ENCODE peak calls at places on chromosome 22, in seven cellular contexts. Q, H, Y, K, E, R and W are unnamed samples. For H3K27me3, the result is how much of the 10 kb centered on the place peaks cover.

GRCh38 chr22:38186429-38186828 is 4.8 kb upstream of the PLA2G6 start:
- DNase-seq in R (no peak), E (no peak), K (no peak), Y (no peak), H (no peak), Q (no peak), W (no peak)

GRCh38 chr22:36738416-36739020 is 35.0 kb upstream of the CACNG2 start:
- DNase-seq in H (no peak), K (no peak), R (no peak), Q (peak), Y (no peak), E (no peak), W (no peak)

GRCh38 chr22:38831166-38831945 is 12.5 kb downstream of the NPTXR start:
- DNase-seq in Q (no peak), Y (no peak), K (no peak), R (peak), E (no peak), H (no peak), W (no peak)

GRCh38 chr22:27113211-27114030 is 456.0 kb downstream of the MIAT start:
- DNase-seq in K (no peak), H (no peak), R (no peak), Y (no peak), E (peak), Q (peak), W (no peak)

GRCh38 chr22:36258750-36259619 is 6.1 kb downstream of the APOL1 start:
- DNase-seq in E (no peak), R (peak), H (peak), Q (peak), Y (no peak), K (no peak), W (peak)

GRCh38 chr22:38431266-38432010 is 23.6 kb downstream of the KCNJ4 start:
- DNase-seq in Y (no peak), H (no peak), E (no peak), Q (peak), K (no peak), R (no peak), W (no peak)

GRCh38 chr22:39997939-39998726 is 3.4 kb downstream of the FAM83F start:
- DNase-seq in K (no peak), H (no peak), Q (peak), Y (no peak), E (no peak), R (no peak), W (peak)

GRCh38 chr22:46531776-46532175 is 5.6 kb downstream of the CELSR1 start:
- DNase-seq in Y (no peak), H (no peak), R (no peak), E (no peak), Q (no peak), K (no peak), W (no peak)

GRCh38 chr22:32473388-32473952 is 1.1 kb upstream of the FBXO7 start:
- DNase-seq in R (no peak), Y (no peak), K (peak), H (peak), E (no peak), Q (no peak), W (peak)

GRCh38 chr22:26763633-26764295 is 106.4 kb downstream of the MIAT start:
- DNase-seq in R (no peak), Y (no peak), H (no peak), E (no peak), Q (no peak), K (no peak), W (no peak)

GRCh38 chr22:31728857-31729256 is 21.1 kb downstream of the PRR14L start:
- DNase-seq in H (no peak), K (no peak), Q (no peak), E (no peak), Y (no peak), R (no peak), W (no peak)

GRCh38 chr22:46416537-46417267 is 81.2 kb downstream of the TRMU start:
- DNase-seq in Y (no peak), R (no peak), E (no peak), H (no peak), K (no peak), Q (no peak), W (no peak)

GRCh38 chr22:40817737-40818136 is 1.4 kb downstream of the SLC25A17 start:
- DNase-seq in E (no peak), Q (no peak), H (no peak), K (no peak), Y (no peak), R (no peak), W (no peak)

GRCh38 chr22:31139866-31140716 is at the start of gene PLA2G3:
- DNase-seq in E (peak), Y (no peak), K (no peak), R (peak), Q (no peak), H (no peak), W (no peak)

GRCh38 chr22:46653596-46653995 is 33.4 kb downstream of the GRAMD4 start:
- DNase-seq in H (no peak), Y (no peak), E (no peak), K (no peak), R (no peak), Q (no peak), W (no peak)

GRCh38 chr22:19756288-19757128 is 4.1 kb upstream of the TBX1 start:
- DNase-seq in K (peak), H (no peak), E (peak), Q (peak), Y (no peak), R (peak), W (no peak)

GRCh38 chr22:18987765-18988164 is 51.7 kb upstream of the PRODH start:
- DNase-seq in Y (no peak), H (no peak), Q (no peak), E (no peak), K (no peak), R (no peak), W (no peak)

GRCh38 chr22:31897842-31898241 is 46.5 kb upstream of the YWHAH start:
- DNase-seq in E (no peak), K (no peak), Q (no peak), H (no peak), Y (no peak), R (no peak), W (no peak)

GRCh38 chr22:29310065-29310862 is 3.8 kb downstream of the GAS2L1 start:
- DNase-seq in K (no peak), Q (no peak), E (no peak), R (no peak), H (no peak), Y (no peak), W (no peak)

GRCh38 chr22:21009638-21010425 is 5.1 kb upstream of the P2RX6 start:
- DNase-seq in R (no peak), H (peak), Y (no peak), K (peak), Q (no peak), E (no peak), W (no peak)

GRCh38 chr22:40121463-40121862 is 56.3 kb upstream of the TNRC6B start:
- DNase-seq in E (no peak), K (peak), Q (no peak), Y (no peak), R (no peak), H (peak), W (no peak)

GRCh38 chr22:47276219-47276843 is 513.9 kb downstream of the TBC1D22A start:
- DNase-seq in Y (no peak), E (no peak), Q (no peak), R (no peak), K (no peak), H (no peak), W (no peak)

GRCh38 chr22:44399906-44400762 is 87.4 kb upstream of the SHISAL1 start:
- DNase-seq in K (peak), Y (no peak), R (no peak), E (no peak), Q (peak), H (no peak), W (peak)

GRCh38 chr22:38844661-38845367 is 986 bp upstream of the NPTXR start:
- DNase-seq in R (no peak), Y (no peak), H (no peak), E (no peak), K (no peak), Q (no peak), W (no peak)

GRCh38 chr22:39090426-39091064 is 6.5 kb upstream of the APOBEC3H start:
- DNase-seq in Q (no peak), K (peak), Y (no peak), H (peak), R (peak), E (no peak), W (no peak)

GRCh38 chr22:36729321-36729720 is 25.8 kb upstream of the CACNG2 start:
- DNase-seq in H (no peak), E (no peak), K (no peak), Y (no peak), Q (peak), R (no peak), W (no peak)

GRCh38 chr22:34102633-34103032 is 182.4 kb upstream of the LARGE1 start:
- DNase-seq in Q (no peak), H (no peak), E (no peak), Y (no peak), R (no peak), K (no peak), W (no peak)

GRCh38 chr22:36586852-36587251 is 57.9 kb upstream of the EIF3D start:
- DNase-seq in K (no peak), Y (no peak), R (no peak), E (no peak), Q (no peak), H (no peak), W (no peak)

DNA sequence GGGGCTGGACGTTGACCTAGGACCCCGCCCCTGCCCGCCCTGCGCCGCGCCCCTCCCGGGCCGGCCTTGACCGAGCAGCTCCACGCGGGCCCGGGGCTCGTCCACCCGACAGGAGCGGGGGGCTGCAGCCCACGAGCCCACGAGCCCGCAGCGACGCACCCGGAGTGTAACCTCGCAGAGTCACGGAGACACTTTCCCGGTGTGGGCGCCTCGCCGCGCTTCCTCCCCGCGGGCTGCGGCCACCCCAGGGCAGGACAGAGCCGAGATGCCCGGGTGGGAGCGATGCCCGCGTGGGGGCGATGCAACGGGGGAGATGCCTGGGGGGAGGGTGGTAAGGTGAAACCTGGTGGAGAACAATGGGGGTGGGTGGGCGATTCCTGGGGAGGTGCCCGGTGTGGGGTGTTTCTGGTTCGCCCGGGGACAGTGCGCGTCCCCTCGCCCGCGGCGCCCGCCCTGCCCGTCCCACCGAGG is 4.9 kb upstream of the ZBED4 start:
- DNase-seq in K (no peak), Y (no peak), H (no peak), E (no peak), R (no peak), Q (no peak), W (no peak)
- H3K27me3 ChIP-seq in K (under half), Y (under half), H (under half), E (under half), R (under half), Q (under half), W (under half)

DNA sequence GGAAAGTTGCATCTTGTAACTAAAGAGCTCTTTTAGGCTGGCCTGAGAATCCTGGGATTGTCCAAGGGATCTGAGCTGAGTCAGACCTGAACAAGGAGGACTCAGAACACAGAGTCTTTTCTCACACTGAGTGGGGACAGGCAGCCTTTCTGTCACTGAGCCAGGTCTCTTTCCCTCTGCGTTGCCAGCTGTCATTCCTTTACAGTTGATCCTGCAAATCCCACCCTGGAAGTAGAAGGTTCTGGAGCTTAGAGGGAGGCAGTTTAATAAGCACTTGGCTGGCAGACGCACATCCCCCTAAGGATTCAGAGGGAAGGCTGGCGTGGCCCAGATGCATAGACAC is 76.3 kb upstream of the SUSD2 start:
- DNase-seq in K (no peak), R (peak), E (no peak), Y (no peak), Q (no peak), H (no peak), W (no peak)
- H3K27ac ChIP-seq in K (no peak), R (no peak), E (peak), Y (no peak), Q (peak), H (no peak), W (no peak)

GRCh38 chr22:48827904-48828555 is 999.6 kb downstream of the BRD1 start:
- DNase-seq in Y (no peak), E (no peak), Q (no peak), H (no peak), K (no peak), R (no peak), W (no peak)
- H3K27me3 ChIP-seq in Y (under half), E (under half), Q (under half), H (under half), K (under half), R (under half), W (under half)

DNA sequence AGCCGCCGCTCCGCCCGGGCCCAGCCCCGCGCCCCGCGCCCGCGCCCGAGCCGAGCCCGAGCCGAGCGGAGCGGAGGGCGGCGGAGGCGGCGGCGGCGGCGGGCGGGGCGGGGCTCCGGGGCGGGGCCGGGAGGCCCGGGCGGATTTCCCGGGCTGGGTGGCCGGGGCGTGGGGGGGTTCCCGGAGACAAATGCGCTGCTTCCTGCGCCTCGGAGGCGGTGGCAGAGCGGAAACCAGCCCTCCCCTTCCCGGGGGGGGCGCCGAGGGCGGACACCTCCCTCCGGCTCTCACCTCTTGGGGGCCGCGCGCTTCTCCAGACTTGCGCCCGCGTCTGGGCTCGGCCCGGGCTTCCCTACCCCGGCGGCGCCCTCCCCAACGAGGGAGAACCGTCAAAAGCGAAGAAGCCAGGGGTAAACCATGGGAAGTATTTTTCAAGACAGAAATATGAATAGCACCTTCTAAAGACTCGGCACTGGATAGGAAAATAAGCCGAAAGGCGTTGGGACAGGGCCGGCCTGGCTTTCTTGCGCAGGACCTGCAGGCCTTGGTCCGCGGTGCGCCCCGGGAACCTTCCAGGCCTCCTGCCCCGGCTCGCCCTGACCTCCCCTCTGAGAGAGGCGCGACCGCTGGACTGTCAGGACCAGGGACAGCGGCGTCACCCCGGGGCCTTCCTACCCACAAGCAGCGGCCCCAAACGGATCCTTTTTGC is at the start of gene MAPK11:
- DNase-seq in H (peak), Q (peak), Y (no peak), K (peak), R (peak), E (peak), W (peak)
- H3K27ac ChIP-seq in H (peak), Q (peak), Y (peak), K (no peak), R (peak), E (peak), W (peak)

GRCh38 chr22:24426859-24427499 is 420 bp upstream of the ADORA2A start:
- DNase-seq in K (peak), E (no peak), Q (no peak), H (peak), R (no peak), Y (no peak), W (no peak)

GRCh38 chr22:24424001-24424900 is 3.1 kb upstream of the ADORA2A start:
- DNase-seq in R (peak), H (no peak), Q (no peak), Y (no peak), E (no peak), K (peak), W (no peak)

GRCh38 chr22:24426436-24426835 is 963 bp upstream of the ADORA2A start:
- DNase-seq in K (no peak), R (no peak), Q (no peak), H (peak), E (no peak), Y (no peak), W (no peak)

GRCh38 chr22:24423519-24424000 is 3.8 kb upstream of the ADORA2A start:
- DNase-seq in Y (no peak), Q (no peak), R (peak), E (peak), K (peak), H (no peak), W (peak)

DNA sequence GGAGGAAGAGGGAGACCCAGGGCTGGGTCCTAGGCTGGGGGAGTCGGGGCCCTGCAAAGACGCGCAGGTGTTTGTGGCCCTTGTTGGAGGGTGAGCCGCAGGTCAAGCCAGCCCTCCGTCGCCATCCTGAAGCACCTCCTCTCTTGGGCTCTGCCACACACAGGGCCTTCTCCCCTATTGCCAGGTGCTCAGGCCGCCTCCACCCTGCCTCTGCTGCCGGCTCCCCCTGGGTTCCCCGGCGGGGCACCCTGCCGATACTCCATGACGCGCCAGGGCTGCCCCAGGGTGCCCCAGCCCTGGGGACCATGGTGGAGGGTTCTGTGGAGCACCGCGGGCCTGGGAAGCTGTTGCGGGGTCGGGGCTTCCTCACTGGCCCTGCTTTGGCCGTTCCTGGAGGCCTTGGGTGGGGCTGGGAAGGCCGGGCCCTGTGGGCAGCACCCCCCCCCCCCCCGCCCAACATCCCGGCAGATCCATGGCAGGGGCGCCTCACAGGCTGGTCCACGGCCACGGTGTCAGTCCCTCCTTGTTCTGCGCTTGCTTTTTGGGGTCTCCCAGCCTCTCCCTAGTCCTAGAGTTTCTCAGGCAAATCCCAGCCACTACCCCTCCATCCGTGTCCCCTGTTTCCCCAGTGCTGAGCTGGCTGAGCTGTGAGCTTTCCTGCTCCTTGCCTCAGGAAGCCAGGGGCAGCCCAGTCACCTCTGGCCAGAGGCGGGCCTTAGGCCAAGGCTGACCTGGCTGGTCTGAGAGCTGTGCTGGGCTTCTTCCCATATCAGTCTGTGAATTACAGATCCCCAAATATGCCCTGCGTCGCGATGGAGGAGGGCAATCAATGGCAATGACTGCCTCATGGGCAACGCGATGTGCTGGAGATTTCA is 2.3 kb upstream of the ADORA2A start:
- DNase-seq in K (no peak), H (no peak), Q (no peak), Y (no peak), R (no peak), E (no peak), W (no peak)
- H3K27me3 ChIP-seq in K (under half), H (under half), Q (under half), Y (under half), R (under half), E (under half), W (under half)

DNA sequence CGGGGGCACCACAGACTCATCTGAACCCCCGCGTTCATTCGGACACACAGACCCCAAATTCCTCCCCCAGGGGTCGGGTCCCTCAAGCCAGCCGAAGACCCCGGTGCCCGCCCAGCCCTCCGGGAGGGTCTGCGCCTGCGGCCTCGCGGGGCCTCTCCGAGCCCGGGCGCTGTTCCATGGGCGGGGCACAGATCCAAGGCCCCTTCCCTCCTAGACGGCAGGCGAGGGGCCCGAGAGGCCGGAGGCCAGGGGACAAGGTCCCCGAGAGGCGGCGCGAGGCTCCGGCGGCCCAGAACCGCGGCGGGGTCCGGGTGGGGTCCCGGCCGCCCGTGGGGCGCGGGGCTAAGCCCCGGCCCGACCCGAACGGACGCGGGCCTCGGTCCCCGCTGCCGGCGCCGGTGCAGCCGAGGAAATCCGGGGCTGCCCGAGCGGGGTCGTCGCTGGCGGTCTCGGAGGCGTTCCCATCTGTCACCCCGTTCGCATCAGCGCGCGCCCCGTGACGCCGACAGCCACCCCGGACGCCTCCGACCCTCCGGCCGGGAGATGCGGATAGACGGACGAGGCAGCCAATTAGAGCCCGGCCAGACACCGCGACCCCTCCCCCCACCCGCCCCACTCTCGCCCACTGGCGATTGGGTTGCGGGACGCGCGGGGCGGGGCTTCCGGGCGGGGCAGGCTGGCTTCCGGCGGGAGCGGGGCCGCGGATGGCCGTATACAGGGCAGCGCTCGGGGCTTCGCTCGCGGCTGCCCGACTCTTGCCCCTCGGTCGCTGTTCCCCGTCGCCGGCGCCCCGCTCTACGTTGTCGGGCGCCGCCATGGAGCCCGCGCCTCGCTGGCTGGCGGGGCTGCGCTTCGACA is at the start of gene SELENOO:
- DNase-seq in Y (no peak), H (peak), Q (peak), E (peak), K (peak), R (peak), W (peak)
- H3K27ac ChIP-seq in Y (peak), H (peak), Q (peak), E (peak), K (peak), R (peak), W (peak)

GRCh38 chr22:17674152-17674551 is 35.6 kb downstream of the BCL2L13 start:
- DNase-seq in Q (no peak), K (no peak), Y (no peak), R (no peak), H (no peak), E (no peak), W (no peak)

GRCh38 chr22:17675584-17675983 is 37.0 kb downstream of the BCL2L13 start:
- DNase-seq in Y (no peak), R (no peak), E (no peak), Q (no peak), H (no peak), K (no peak), W (no peak)

GRCh38 chr22:17672417-17672991 is 33.9 kb downstream of the BCL2L13 start:
- DNase-seq in Q (no peak), K (no peak), Y (no peak), H (no peak), E (no peak), R (no peak), W (no peak)
- H3K27me3 ChIP-seq in Q (under half), K (under half), Y (under half), H (under half), E (under half), R (under half), W (under half)